ENCODE peak calls at places on chromosomes 12 and 14, in six cellular contexts. One of them, this sample, is unnamed.

GRCh38 chr12:124397807-124398577 is 103.1 kb downstream of the RFLNA start:
- DNase-seq in neuronal stem cell: no peak
- DNase-seq in H9: no peak
- DNase-seq in IMR-90: peak; percentile 41
- DNase-seq in trophoblast cell: no peak
- DNase-seq in mesenchymal stem cell: no peak
- DNase-seq in this sample: no peak

GRCh38 chr14:59850458-59850857 is 20.1 kb downstream of the RTN1 start:
- DNase-seq in neuronal stem cell: no peak
- DNase-seq in H9: no peak
- DNase-seq in IMR-90: no peak
- DNase-seq in trophoblast cell: no peak
- DNase-seq in mesenchymal stem cell: no peak
- DNase-seq in this sample: no peak

GRCh38 chr14:39212034-39212433 is 21.7 kb upstream of the MIA2 start:
- DNase-seq in neuronal stem cell: no peak
- DNase-seq in H9: no peak
- DNase-seq in IMR-90: no peak
- DNase-seq in trophoblast cell: no peak
- DNase-seq in mesenchymal stem cell: no peak
- DNase-seq in this sample: no peak

GRCh38 chr12:116418551-116418950 is 140.6 kb upstream of the MAP1LC3B2 start:
- DNase-seq in neuronal stem cell: no peak
- DNase-seq in H9: no peak
- DNase-seq in IMR-90: no peak
- DNase-seq in trophoblast cell: no peak
- DNase-seq in mesenchymal stem cell: no peak
- DNase-seq in this sample: no peak

GRCh38 chr14:24941719-24942118 is 108.2 kb downstream of the STXBP6 start:
- DNase-seq in neuronal stem cell: no peak
- DNase-seq in H9: no peak
- DNase-seq in IMR-90: no peak
- DNase-seq in trophoblast cell: no peak
- DNase-seq in mesenchymal stem cell: no peak
- DNase-seq in this sample: no peak

GRCh38 chr14:63735720-63736119 is 7.9 kb upstream of the SGPP1 start:
- DNase-seq in neuronal stem cell: no peak
- DNase-seq in H9: no peak
- DNase-seq in IMR-90: no peak
- DNase-seq in trophoblast cell: no peak
- DNase-seq in mesenchymal stem cell: no peak
- DNase-seq in this sample: no peak

GRCh38 chr14:72544615-72545387 is 349.1 kb downstream of the DPF3 start:
- DNase-seq in neuronal stem cell: peak; percentile 21
- DNase-seq in H9: peak; percentile 86
- DNase-seq in IMR-90: no peak
- DNase-seq in trophoblast cell: no peak
- DNase-seq in mesenchymal stem cell: no peak
- DNase-seq in this sample: peak; percentile 9

GRCh38 chr12:117664169-117664568 is 302.7 kb upstream of the NOS1 start:
- DNase-seq in neuronal stem cell: no peak
- DNase-seq in H9: no peak
- DNase-seq in IMR-90: no peak
- DNase-seq in trophoblast cell: no peak
- DNase-seq in mesenchymal stem cell: no peak
- DNase-seq in this sample: no peak

GRCh38 chr12:114668151-114668891 is 15.7 kb downstream of the TBX3 start:
- DNase-seq in neuronal stem cell: no peak
- DNase-seq in H9: peak; percentile 95
- DNase-seq in IMR-90: peak; percentile 84
- DNase-seq in trophoblast cell: peak; percentile 98
- DNase-seq in mesenchymal stem cell: peak; percentile 86
- DNase-seq in this sample: peak; percentile 70

GRCh38 chr12:90428474-90428873 is 526.5 kb downstream of the CCER1 start:
- DNase-seq in neuronal stem cell: no peak
- DNase-seq in H9: no peak
- DNase-seq in IMR-90: no peak
- DNase-seq in trophoblast cell: no peak
- DNase-seq in mesenchymal stem cell: no peak
- DNase-seq in this sample: no peak

GRCh38 chr12:95277139-95277538 is 59.5 kb downstream of the VEZT start:
- DNase-seq in neuronal stem cell: no peak
- DNase-seq in H9: no peak
- DNase-seq in IMR-90: peak; percentile 97
- DNase-seq in trophoblast cell: no peak
- DNase-seq in mesenchymal stem cell: peak; percentile 78
- DNase-seq in this sample: no peak

GRCh38 chr14:55071870-55072640 is 20.6 kb downstream of the MAPK1IP1L start:
- DNase-seq in neuronal stem cell: no peak
- DNase-seq in H9: no peak
- DNase-seq in IMR-90: peak; percentile 94
- DNase-seq in trophoblast cell: peak; percentile 58
- DNase-seq in mesenchymal stem cell: peak; percentile 95
- DNase-seq in this sample: no peak

GRCh38 chr12:126189856-126190255 is 1124.6 kb downstream of the AACS start:
- DNase-seq in neuronal stem cell: no peak
- DNase-seq in H9: no peak
- DNase-seq in IMR-90: no peak
- DNase-seq in trophoblast cell: no peak
- DNase-seq in mesenchymal stem cell: no peak
- DNase-seq in this sample: no peak

GRCh38 chr12:82609234-82609914 is 77.3 kb upstream of the TMTC2 start:
- DNase-seq in neuronal stem cell: no peak
- DNase-seq in H9: no peak
- DNase-seq in IMR-90: no peak
- DNase-seq in trophoblast cell: no peak
- DNase-seq in mesenchymal stem cell: no peak
- DNase-seq in this sample: no peak

GRCh38 chr12:46659032-46659703 is 166.6 kb downstream of the SLC38A4 start:
- DNase-seq in neuronal stem cell: peak; percentile 47
- DNase-seq in H9: no peak
- DNase-seq in IMR-90: peak; percentile 36
- DNase-seq in trophoblast cell: no peak
- DNase-seq in mesenchymal stem cell: peak; percentile 44
- DNase-seq in this sample: no peak

DNA sequence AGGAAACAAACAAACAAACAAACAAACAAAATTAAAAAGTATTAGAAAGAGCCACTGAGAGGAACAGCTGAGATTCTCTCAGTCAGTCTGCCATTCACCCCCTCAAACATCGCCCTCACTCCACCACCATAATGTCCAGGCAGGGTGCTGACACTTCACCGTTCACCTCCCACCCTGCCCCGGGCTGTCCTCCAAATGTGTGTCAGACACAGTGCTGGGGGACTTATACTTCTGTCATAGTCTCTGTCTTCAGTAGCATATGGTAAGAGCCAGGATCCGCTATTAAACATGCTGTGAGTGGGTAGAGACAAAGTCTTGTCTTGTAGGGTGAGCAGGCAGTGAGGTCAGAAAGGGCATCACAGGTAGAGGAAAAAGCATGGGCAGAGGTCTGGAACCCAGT is 28.3 kb downstream of the KRT18 start:
- DNase-seq in neuronal stem cell: no peak
- DNase-seq in H9: no peak
- DNase-seq in IMR-90: no peak
- DNase-seq in trophoblast cell: no peak
- DNase-seq in mesenchymal stem cell: no peak
- DNase-seq in this sample: no peak
- H3K4ac ChIP-seq in neuronal stem cell: no peak overlapping the region
- H3K4ac ChIP-seq in H9: no peak overlapping the region
- H3K4ac ChIP-seq in IMR-90: peak overlapping the region; percentile 66
- H3K4ac ChIP-seq in trophoblast cell: peak overlapping the region; percentile 78
- H3K4ac ChIP-seq in mesenchymal stem cell: peak overlapping the region; percentile 7
- H3K4ac ChIP-seq in this sample: no peak overlapping the region

DNA sequence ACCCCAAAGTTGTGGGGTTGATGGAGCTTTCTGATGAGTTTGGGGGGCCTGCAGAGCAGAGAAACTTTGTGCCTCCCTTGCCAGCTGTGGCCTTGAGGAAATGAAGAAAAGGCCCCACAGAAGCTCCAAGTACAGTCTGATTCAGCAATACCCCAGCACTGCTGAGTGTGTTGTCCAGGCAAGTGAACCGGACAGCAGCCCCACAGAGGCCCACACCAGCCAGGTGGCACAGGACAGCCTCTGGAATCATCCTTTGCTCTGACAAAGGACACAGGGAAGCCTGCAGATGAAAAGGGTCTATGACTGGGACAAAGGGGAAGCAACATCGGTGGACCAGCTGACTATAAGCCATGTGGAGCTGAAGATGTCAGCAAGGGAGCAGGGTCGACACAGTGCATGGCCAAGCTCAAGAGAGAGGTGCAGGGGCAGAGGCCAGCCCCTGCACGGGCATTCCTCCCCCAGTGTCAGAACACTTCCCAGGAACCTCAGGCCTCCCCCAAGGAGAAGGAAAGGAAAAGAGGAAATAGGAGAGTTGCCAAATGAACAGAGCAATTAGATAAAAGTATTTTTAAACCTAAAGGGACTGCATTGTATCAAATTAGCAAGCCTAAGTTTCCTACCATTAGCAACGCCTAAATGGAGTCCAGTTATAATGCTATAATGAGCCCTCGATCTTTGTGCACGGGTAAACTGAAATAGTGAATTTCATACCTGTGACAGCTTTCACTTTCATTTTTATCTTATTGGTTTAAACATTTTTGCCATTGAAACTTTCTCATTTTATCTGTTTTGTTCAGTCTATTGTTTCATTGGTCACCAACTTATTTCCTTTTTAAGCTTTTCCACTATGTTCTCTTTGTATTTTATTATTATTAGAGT is 46.3 kb upstream of the PTGDR start:
- DNase-seq in neuronal stem cell: no peak
- DNase-seq in H9: no peak
- DNase-seq in IMR-90: no peak
- DNase-seq in trophoblast cell: no peak
- DNase-seq in mesenchymal stem cell: no peak
- DNase-seq in this sample: no peak
- H2AFZ ChIP-seq in neuronal stem cell: peak overlapping the region; percentile 59
- H2AFZ ChIP-seq in H9: no peak overlapping the region
- H2AFZ ChIP-seq in IMR-90: peak overlapping the region; percentile 81
- H2AFZ ChIP-seq in trophoblast cell: no peak overlapping the region
- H2AFZ ChIP-seq in mesenchymal stem cell: peak overlapping the region; percentile 27
- H2AFZ ChIP-seq in this sample: no peak overlapping the region

GRCh38 chr14:97705976-97706375 is 908.8 kb downstream of the VRK1 start:
- DNase-seq in neuronal stem cell: no peak
- DNase-seq in H9: no peak
- DNase-seq in IMR-90: no peak
- DNase-seq in trophoblast cell: no peak
- DNase-seq in mesenchymal stem cell: no peak
- DNase-seq in this sample: no peak

GRCh38 chr14:97706814-97707213 is 909.6 kb downstream of the VRK1 start:
- DNase-seq in neuronal stem cell: no peak
- DNase-seq in H9: no peak
- DNase-seq in IMR-90: no peak
- DNase-seq in trophoblast cell: no peak
- DNase-seq in mesenchymal stem cell: no peak
- DNase-seq in this sample: no peak

GRCh38 chr14:97703006-97703760 is 906.0 kb downstream of the VRK1 start:
- DNase-seq in neuronal stem cell: no peak
- DNase-seq in H9: no peak
- DNase-seq in IMR-90: no peak
- DNase-seq in trophoblast cell: peak; percentile 76
- DNase-seq in mesenchymal stem cell: no peak
- DNase-seq in this sample: no peak

GRCh38 chr14:97705107-97705506 is 907.9 kb downstream of the VRK1 start:
- DNase-seq in neuronal stem cell: no peak
- DNase-seq in H9: no peak
- DNase-seq in IMR-90: no peak
- DNase-seq in trophoblast cell: no peak
- DNase-seq in mesenchymal stem cell: no peak
- DNase-seq in this sample: no peak

GRCh38 chr14:97704316-97704715 is 907.1 kb downstream of the VRK1 start:
- DNase-seq in neuronal stem cell: no peak
- DNase-seq in H9: no peak
- DNase-seq in IMR-90: no peak
- DNase-seq in trophoblast cell: no peak
- DNase-seq in mesenchymal stem cell: no peak
- DNase-seq in this sample: no peak
- H2BK120ac ChIP-seq in neuronal stem cell: no peak overlapping the region
- H2BK120ac ChIP-seq in H9: no peak overlapping the region
- H2BK120ac ChIP-seq in IMR-90: no peak overlapping the region
- H2BK120ac ChIP-seq in trophoblast cell: no peak overlapping the region
- H2BK120ac ChIP-seq in mesenchymal stem cell: no peak overlapping the region
- H2BK120ac ChIP-seq in this sample: peak overlapping the region; percentile 30

GRCh38 chr14:73744874-73745529 is 30.8 kb upstream of the PNMA1 start:
- DNase-seq in neuronal stem cell: no peak
- DNase-seq in H9: peak; percentile 22
- DNase-seq in IMR-90: no peak
- DNase-seq in trophoblast cell: peak; percentile 51
- DNase-seq in mesenchymal stem cell: no peak
- DNase-seq in this sample: no peak
- H3K4ac ChIP-seq in neuronal stem cell: no peak overlapping the region
- H3K4ac ChIP-seq in H9: no peak overlapping the region
- H3K4ac ChIP-seq in IMR-90: no peak overlapping the region
- H3K4ac ChIP-seq in trophoblast cell: peak overlapping the region; percentile 77
- H3K4ac ChIP-seq in mesenchymal stem cell: peak overlapping the region; percentile 24
- H3K4ac ChIP-seq in this sample: no peak overlapping the region